ENCODE peak calls at places on chromosomes 7 and 10, in six cellular contexts. One of them, this sample, is unnamed.

GRCh38 chr7:32126843-32127242 is 56.6 kb upstream of the PDE1C start:
- DNase-seq in LNCaP clone FGC: no peak
- DNase-seq in PC-3: no peak
- DNase-seq in mucosa of descending colon: no peak
- DNase-seq in cardiac fibroblast: no peak
- DNase-seq in IMR-90: no peak
- DNase-seq in this sample: no peak

GRCh38 chr10:35335718-35336083 is 608 bp upstream of the CCNY start:
- DNase-seq in PC-3: peak; percentile 54
- DNase-seq in mucosa of descending colon: peak; percentile 56
- DNase-seq in cardiac fibroblast: no peak
- DNase-seq in IMR-90: no peak
- DNase-seq in LNCaP clone FGC: no peak
- DNase-seq in this sample: no peak

GRCh38 chr7:147432068-147432467 is 1158.5 kb upstream of the C7orf33 start:
- DNase-seq in LNCaP clone FGC: no peak
- DNase-seq in IMR-90: peak; percentile 48
- DNase-seq in mucosa of descending colon: no peak
- DNase-seq in PC-3: peak; percentile 56
- DNase-seq in cardiac fibroblast: peak; percentile 61
- DNase-seq in this sample: no peak

GRCh38 chr7:149783386-149784250 is 10.2 kb upstream of the ZNF467 start:
- DNase-seq in PC-3: no peak
- DNase-seq in IMR-90: no peak
- DNase-seq in cardiac fibroblast: no peak
- DNase-seq in mucosa of descending colon: peak; percentile 22
- DNase-seq in LNCaP clone FGC: no peak
- DNase-seq in this sample: no peak

GRCh38 chr7:45421826-45422225 is 152.3 kb upstream of the ADCY1 start:
- DNase-seq in mucosa of descending colon: no peak
- DNase-seq in cardiac fibroblast: no peak
- DNase-seq in LNCaP clone FGC: no peak
- DNase-seq in PC-3: no peak
- DNase-seq in IMR-90: no peak
- DNase-seq in this sample: no peak

GRCh38 chr10:12348870-12349627 is at the start of gene CAMK1D:
- DNase-seq in IMR-90: peak; percentile 66
- DNase-seq in mucosa of descending colon: peak; percentile 93
- DNase-seq in cardiac fibroblast: peak; percentile 67
- DNase-seq in PC-3: peak; percentile 32
- DNase-seq in LNCaP clone FGC: peak; percentile 2
- DNase-seq in this sample: peak; percentile 21

GRCh38 chr10:45555789-45556188 is 116.8 kb downstream of the ZFAND4 start:
- DNase-seq in cardiac fibroblast: peak; percentile 27
- DNase-seq in mucosa of descending colon: no peak
- DNase-seq in IMR-90: peak; percentile 18
- DNase-seq in LNCaP clone FGC: no peak
- DNase-seq in PC-3: no peak
- DNase-seq in this sample: peak; percentile 2

GRCh38 chr7:25995893-25996529 is 156.0 kb upstream of the NFE2L3 start:
- DNase-seq in PC-3: no peak
- DNase-seq in IMR-90: no peak
- DNase-seq in LNCaP clone FGC: no peak
- DNase-seq in mucosa of descending colon: no peak
- DNase-seq in cardiac fibroblast: no peak
- DNase-seq in this sample: no peak

GRCh38 chr10:124415210-124415609 is 3.5 kb downstream of the OAT start:
- DNase-seq in mucosa of descending colon: no peak
- DNase-seq in PC-3: no peak
- DNase-seq in LNCaP clone FGC: no peak
- DNase-seq in cardiac fibroblast: no peak
- DNase-seq in IMR-90: no peak
- DNase-seq in this sample: no peak

GRCh38 chr7:16930958-16931357 is 49.2 kb upstream of the AGR3 start:
- DNase-seq in PC-3: no peak
- DNase-seq in LNCaP clone FGC: no peak
- DNase-seq in mucosa of descending colon: no peak
- DNase-seq in cardiac fibroblast: no peak
- DNase-seq in IMR-90: no peak
- DNase-seq in this sample: no peak

GRCh38 chr10:46106410-46107255 is 60.6 kb upstream of the MSMB start:
- DNase-seq in mucosa of descending colon: peak; percentile 67
- DNase-seq in IMR-90: peak; percentile 12
- DNase-seq in cardiac fibroblast: peak; percentile 62
- DNase-seq in LNCaP clone FGC: peak; percentile 21
- DNase-seq in PC-3: peak; percentile 26
- DNase-seq in this sample: no peak

GRCh38 chr10:8919291-8919690 is 864.8 kb downstream of the GATA3 start:
- DNase-seq in PC-3: peak; percentile 3
- DNase-seq in mucosa of descending colon: no peak
- DNase-seq in LNCaP clone FGC: no peak
- DNase-seq in cardiac fibroblast: no peak
- DNase-seq in IMR-90: no peak
- DNase-seq in this sample: no peak

GRCh38 chr10:99631496-99631895 is 11.3 kb upstream of the SLC25A28 start:
- DNase-seq in IMR-90: peak; percentile 78
- DNase-seq in PC-3: no peak
- DNase-seq in mucosa of descending colon: no peak
- DNase-seq in cardiac fibroblast: no peak
- DNase-seq in LNCaP clone FGC: no peak
- DNase-seq in this sample: no peak

GRCh38 chr7:44477063-44477830 is 13.2 kb downstream of the NUDCD3 start:
- DNase-seq in PC-3: peak; percentile 83
- DNase-seq in mucosa of descending colon: no peak
- DNase-seq in IMR-90: peak; percentile 83
- DNase-seq in LNCaP clone FGC: peak; percentile 55
- DNase-seq in cardiac fibroblast: peak; percentile 90
- DNase-seq in this sample: peak; percentile 55

GRCh38 chr7:82985144-82985802 is 177.4 kb downstream of the PCLO start:
- DNase-seq in cardiac fibroblast: no peak
- DNase-seq in IMR-90: no peak
- DNase-seq in mucosa of descending colon: no peak
- DNase-seq in PC-3: peak; percentile 91
- DNase-seq in LNCaP clone FGC: peak; percentile 49
- DNase-seq in this sample: no peak

GRCh38 chr10:120538091-120538490 is 81.1 kb downstream of the PLPP4 start:
- DNase-seq in mucosa of descending colon: no peak
- DNase-seq in IMR-90: no peak
- DNase-seq in LNCaP clone FGC: no peak
- DNase-seq in PC-3: no peak
- DNase-seq in cardiac fibroblast: peak; percentile 1
- DNase-seq in this sample: no peak

GRCh38 chr10:97490592-97490991 is 7.6 kb downstream of the MMS19 start:
- DNase-seq in mucosa of descending colon: no peak
- DNase-seq in PC-3: no peak
- DNase-seq in cardiac fibroblast: no peak
- DNase-seq in LNCaP clone FGC: no peak
- DNase-seq in IMR-90: no peak
- DNase-seq in this sample: no peak

GRCh38 chr7:14747701-14748100 is 154.8 kb downstream of the DGKB start:
- DNase-seq in LNCaP clone FGC: no peak
- DNase-seq in cardiac fibroblast: peak; percentile 68
- DNase-seq in PC-3: no peak
- DNase-seq in IMR-90: no peak
- DNase-seq in mucosa of descending colon: no peak
- DNase-seq in this sample: no peak

GRCh38 chr7:141142058-141142457 is 68.2 kb downstream of the TMEM178B start:
- DNase-seq in mucosa of descending colon: no peak
- DNase-seq in IMR-90: no peak
- DNase-seq in LNCaP clone FGC: no peak
- DNase-seq in PC-3: no peak
- DNase-seq in cardiac fibroblast: no peak
- DNase-seq in this sample: no peak

GRCh38 chr10:70354566-70355233 is 27.7 kb downstream of the LRRC20 start:
- DNase-seq in IMR-90: no peak
- DNase-seq in cardiac fibroblast: no peak
- DNase-seq in mucosa of descending colon: no peak
- DNase-seq in LNCaP clone FGC: no peak
- DNase-seq in PC-3: no peak
- DNase-seq in this sample: no peak

GRCh38 chr7:100803398-100804161 is 23.7 kb downstream of the EPHB4 start:
- DNase-seq in IMR-90: peak; percentile 83
- DNase-seq in mucosa of descending colon: no peak
- DNase-seq in LNCaP clone FGC: peak; percentile 43
- DNase-seq in PC-3: peak; percentile 87
- DNase-seq in cardiac fibroblast: peak; percentile 94
- DNase-seq in this sample: peak; percentile 63

GRCh38 chr7:132191418-132191817 is 384.9 kb downstream of the PLXNA4 start:
- DNase-seq in IMR-90: no peak
- DNase-seq in mucosa of descending colon: no peak
- DNase-seq in LNCaP clone FGC: peak; percentile 13
- DNase-seq in PC-3: no peak
- DNase-seq in cardiac fibroblast: peak; percentile 37
- DNase-seq in this sample: no peak

GRCh38 chr10:124518366-124518765 is 56.7 kb downstream of the LHPP start:
- DNase-seq in IMR-90: no peak
- DNase-seq in cardiac fibroblast: no peak
- DNase-seq in LNCaP clone FGC: no peak
- DNase-seq in PC-3: no peak
- DNase-seq in mucosa of descending colon: peak; percentile 32
- DNase-seq in this sample: no peak

GRCh38 chr7:22338411-22338810 is 18.5 kb downstream of the RAPGEF5 start:
- DNase-seq in cardiac fibroblast: no peak
- DNase-seq in PC-3: no peak
- DNase-seq in mucosa of descending colon: no peak
- DNase-seq in LNCaP clone FGC: no peak
- DNase-seq in IMR-90: no peak
- DNase-seq in this sample: no peak

GRCh38 chr7:105015631-105015965 is 1.6 kb downstream of the KMT2E start:
- DNase-seq in PC-3: peak; percentile 34
- DNase-seq in IMR-90: peak; percentile 41
- DNase-seq in mucosa of descending colon: no peak
- DNase-seq in LNCaP clone FGC: no peak
- DNase-seq in cardiac fibroblast: peak; percentile 36
- DNase-seq in this sample: no peak

GRCh38 chr10:29304259-29305030 is 15.6 kb downstream of the LYZL1 start:
- DNase-seq in cardiac fibroblast: peak; percentile 86
- DNase-seq in PC-3: peak; percentile 74
- DNase-seq in mucosa of descending colon: no peak
- DNase-seq in IMR-90: peak; percentile 70
- DNase-seq in LNCaP clone FGC: peak; percentile 56
- DNase-seq in this sample: peak; percentile 23
- TF ChIP-seq CTCF in cardiac fibroblast: peak; percentile 73
- TF ChIP-seq CTCF in PC-3: peak; percentile 84
- TF ChIP-seq CTCF in mucosa of descending colon: no peak
- TF ChIP-seq CTCF in IMR-90: peak; percentile 91
- TF ChIP-seq CTCF in LNCaP clone FGC: peak; percentile 88
- TF ChIP-seq CTCF in this sample: peak; percentile 77

DNA sequence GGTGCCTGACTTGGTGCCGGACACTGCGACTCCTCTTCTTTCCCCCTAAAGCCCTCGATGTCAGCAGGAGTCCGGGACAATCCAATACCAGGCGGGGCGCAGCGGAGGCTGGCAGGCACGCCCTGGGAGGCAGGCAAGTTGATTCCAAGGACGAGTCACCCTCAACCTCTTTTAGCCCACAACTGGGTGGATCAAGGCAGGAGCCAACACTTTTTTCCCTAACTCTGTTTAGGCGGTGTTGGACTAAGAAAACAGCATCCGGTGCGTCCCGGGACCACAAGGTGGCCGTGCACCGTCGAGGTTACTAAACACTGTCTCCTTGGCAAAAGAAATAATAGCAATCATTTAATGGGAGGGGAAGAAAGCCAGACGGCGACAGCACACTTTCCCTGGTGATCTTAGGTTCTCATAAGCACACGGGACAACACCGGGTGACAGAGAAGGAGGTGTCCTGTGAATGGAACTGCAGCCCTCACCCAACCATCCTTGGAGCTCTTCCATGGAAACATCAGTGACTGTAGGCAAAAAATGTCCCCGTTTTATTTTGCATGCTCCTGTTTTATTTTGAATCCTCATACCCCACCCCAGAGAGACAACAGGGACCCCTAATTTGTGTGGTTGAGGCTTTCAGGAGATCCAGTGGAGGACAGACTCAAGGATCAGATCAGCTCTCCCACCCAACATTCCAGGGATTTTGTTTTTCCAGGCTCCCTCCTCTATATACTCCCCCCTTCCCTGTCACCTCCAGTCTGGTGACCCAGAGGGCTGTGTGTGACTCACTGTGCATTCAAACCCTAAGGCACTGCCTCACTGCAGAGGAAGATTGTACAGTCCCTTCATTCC is 1.3 kb upstream of the CALCR start:
- DNase-seq in PC-3: no peak
- DNase-seq in IMR-90: no peak
- DNase-seq in LNCaP clone FGC: no peak
- DNase-seq in mucosa of descending colon: no peak
- DNase-seq in cardiac fibroblast: no peak
- DNase-seq in this sample: no peak
- H3K4me3 ChIP-seq in PC-3: no peak overlapping the region
- H3K4me3 ChIP-seq in IMR-90: no peak overlapping the region
- H3K4me3 ChIP-seq in LNCaP clone FGC: no peak overlapping the region
- H3K4me3 ChIP-seq in mucosa of descending colon: no peak overlapping the region
- H3K4me3 ChIP-seq in cardiac fibroblast: no peak overlapping the region
- H3K4me3 ChIP-seq in this sample: no peak overlapping the region

GRCh38 chr10:4770766-4771553 is 55.0 kb upstream of the AKR1E2 start:
- DNase-seq in PC-3: peak; percentile 83
- DNase-seq in IMR-90: peak; percentile 98
- DNase-seq in LNCaP clone FGC: peak; percentile 21
- DNase-seq in cardiac fibroblast: peak; percentile 92
- DNase-seq in mucosa of descending colon: no peak
- DNase-seq in this sample: peak; percentile 86
- TF ChIP-seq CTCF in PC-3: peak; percentile 41
- TF ChIP-seq CTCF in IMR-90: peak; percentile 42
- TF ChIP-seq CTCF in LNCaP clone FGC: peak; percentile 47
- TF ChIP-seq CTCF in cardiac fibroblast: peak; percentile 16
- TF ChIP-seq CTCF in mucosa of descending colon: no peak
- TF ChIP-seq CTCF in this sample: peak; percentile 15

GRCh38 chr10:24254180-24254579 is 45.2 kb downstream of the KIAA1217 start:
- DNase-seq in IMR-90: peak; percentile 40
- DNase-seq in mucosa of descending colon: no peak
- DNase-seq in LNCaP clone FGC: no peak
- DNase-seq in PC-3: peak; percentile 54
- DNase-seq in cardiac fibroblast: peak; percentile 41
- DNase-seq in this sample: no peak

GRCh38 chr10:24256619-24257018 is 47.7 kb downstream of the KIAA1217 start:
- DNase-seq in cardiac fibroblast: peak; percentile 10
- DNase-seq in mucosa of descending colon: no peak
- DNase-seq in IMR-90: no peak
- DNase-seq in PC-3: no peak
- DNase-seq in LNCaP clone FGC: no peak
- DNase-seq in this sample: no peak

GRCh38 chr10:24257588-24257987 is 48.6 kb downstream of the KIAA1217 start:
- DNase-seq in LNCaP clone FGC: no peak
- DNase-seq in cardiac fibroblast: no peak
- DNase-seq in mucosa of descending colon: no peak
- DNase-seq in IMR-90: no peak
- DNase-seq in PC-3: no peak
- DNase-seq in this sample: no peak

GRCh38 chr10:24255115-24255895 is 46.4 kb downstream of the KIAA1217 start:
- DNase-seq in mucosa of descending colon: no peak
- DNase-seq in cardiac fibroblast: no peak
- DNase-seq in IMR-90: no peak
- DNase-seq in LNCaP clone FGC: no peak
- DNase-seq in PC-3: peak; percentile 59
- DNase-seq in this sample: no peak

DNA sequence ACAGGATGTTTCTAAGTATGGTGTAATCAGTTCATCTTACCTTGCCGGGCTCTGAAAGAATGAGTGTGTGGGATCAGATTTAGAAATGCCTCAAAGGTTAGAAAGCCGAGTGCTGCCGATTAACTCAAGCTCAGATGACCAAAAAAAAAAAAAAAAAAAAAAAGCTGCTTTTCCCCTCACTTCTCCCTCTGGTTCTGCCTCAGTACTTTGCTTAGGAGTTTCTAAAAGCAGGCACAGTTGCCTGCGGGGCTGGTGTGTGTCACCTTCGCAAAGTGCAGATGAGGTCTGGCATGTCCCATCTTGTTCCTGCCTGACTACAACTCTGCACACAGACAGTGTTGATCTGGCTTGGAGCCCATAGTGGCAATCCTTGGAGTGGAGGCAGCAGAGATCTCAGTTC is 47.0 kb downstream of the KIAA1217 start:
- DNase-seq in mucosa of descending colon: no peak
- DNase-seq in cardiac fibroblast: no peak
- DNase-seq in PC-3: peak; percentile 11
- DNase-seq in IMR-90: no peak
- DNase-seq in LNCaP clone FGC: peak; percentile 57
- DNase-seq in this sample: no peak
- H3K4me3 ChIP-seq in mucosa of descending colon: no peak overlapping the region
- H3K4me3 ChIP-seq in cardiac fibroblast: no peak overlapping the region
- H3K4me3 ChIP-seq in PC-3: peak overlapping the region; percentile 50
- H3K4me3 ChIP-seq in IMR-90: no peak overlapping the region
- H3K4me3 ChIP-seq in LNCaP clone FGC: no peak overlapping the region
- H3K4me3 ChIP-seq in this sample: no peak overlapping the region

This sample was measured in AG09309.